ENCODE peak calls at places on chromosomes 4 and X, in seven cellular contexts. J is mammary epithelial cell, D is cardiac fibroblast, T is thoracic aorta, C is stomach, F is GM12865, W is choroid plexus epithelial cell. O is an unnamed sample.

GRCh38 chr4:121594796-121595526 is 101.8 kb downstream of the ANXA5 start:
- DNase-seq in C (no peak), F (no peak), D (peak; percentile 80), J (peak; percentile 35), T (no peak), W (peak; percentile 13), O (peak; percentile 3)

GRCh38 chrX:142036111-142036510 is 132.4 kb downstream of the MAGEC1 start:
- DNase-seq in T (no peak), F (no peak), J (no peak), D (peak; percentile 1), W (peak; percentile 45), C (no peak), O (no peak)

GRCh38 chrX:130877892-130878321 is 25.1 kb downstream of the ENOX2 start:
- DNase-seq in J (no peak), D (peak; percentile 22), C (no peak), F (no peak), T (no peak), W (no peak), O (no peak)

GRCh38 chr4:99564921-99565320 is 1.1 kb upstream of the TRMT10A start:
- DNase-seq in F (no peak), W (no peak), J (no peak), T (no peak), C (no peak), D (no peak), O (no peak)

GRCh38 chr4:90852232-90852631 is 725.0 kb downstream of the CCSER1 start:
- DNase-seq in F (no peak), W (no peak), C (no peak), T (no peak), J (no peak), D (no peak), O (no peak)

GRCh38 chrX:34655496-34656258 is 1.4 kb downstream of the TMEM47 start:
- DNase-seq in C (no peak), J (peak; percentile 15), D (no peak), W (peak; percentile 58), F (no peak), T (no peak), O (no peak)

GRCh38 chrX:56975611-56976010 is 19.7 kb downstream of the SPIN3 start:
- DNase-seq in J (no peak), T (no peak), C (no peak), W (no peak), F (no peak), D (peak; percentile 36), O (no peak)

GRCh38 chrX:142184756-142185602 is 20.1 kb downstream of the MAGEC2 start:
- DNase-seq in T (no peak), J (no peak), W (no peak), C (no peak), F (no peak), D (no peak), O (no peak)

GRCh38 chr4:3307891-3308575 is 15.2 kb downstream of the RGS12 start:
- DNase-seq in T (no peak), J (no peak), C (no peak), W (no peak), F (no peak), D (no peak), O (no peak)

GRCh38 chrX:153646620-153647373 is at the start of gene DUSP9:
- DNase-seq in D (peak; percentile 29), J (no peak), T (no peak), C (peak; percentile 36), F (no peak), W (peak; percentile 27), O (no peak)

GRCh38 chr4:173264245-173264959 is 69.8 kb downstream of the HMGB2 start:
- DNase-seq in F (peak; percentile 66), D (peak; percentile 77), T (no peak), W (peak; percentile 69), C (peak; percentile 34), J (no peak), O (no peak)

GRCh38 chrX:3678287-3678686 is 35.2 kb downstream of the PRKX start:
- DNase-seq in W (peak; percentile 29), T (no peak), J (no peak), D (peak; percentile 11), C (no peak), F (no peak), O (no peak)

GRCh38 chr4:90074322-90074886 is 52.8 kb upstream of the CCSER1 start:
- DNase-seq in J (no peak), D (no peak), T (no peak), W (no peak), C (no peak), F (no peak), O (no peak)

GRCh38 chr4:110361921-110362320 is 114.0 kb upstream of the ENPEP start:
- DNase-seq in C (no peak), D (peak; percentile 11), J (peak; percentile 91), F (peak; percentile 22), T (no peak), W (peak; percentile 98), O (no peak)

GRCh38 chr4:106707776-106708603 is 328.1 kb downstream of the DKK2 start:
- DNase-seq in W (peak; percentile 68), F (no peak), C (no peak), J (peak; percentile 42), D (no peak), T (no peak), O (no peak)

GRCh38 chr4:38831653-38832052 is 25.0 kb downstream of the TLR6 start:
- DNase-seq in W (peak; percentile 26), T (no peak), C (no peak), D (no peak), J (no peak), F (no peak), O (no peak)

GRCh38 chr4:83440899-83441298 is 14.7 kb downstream of the HELQ start:
- DNase-seq in J (no peak), T (no peak), D (no peak), W (no peak), F (no peak), C (no peak), O (no peak)

GRCh38 chr4:15153662-15154061 is 151.4 kb downstream of the CPEB2 start:
- DNase-seq in W (peak; percentile 48), F (no peak), C (no peak), D (peak; percentile 61), J (no peak), T (no peak), O (no peak)

GRCh38 chr4:15147709-15148651 is 145.7 kb downstream of the CPEB2 start:
- DNase-seq in F (no peak), W (no peak), D (peak; percentile 33), T (no peak), C (no peak), J (no peak), O (no peak)

GRCh38 chr4:15150636-15151432 is 148.6 kb downstream of the CPEB2 start:
- DNase-seq in W (no peak), J (no peak), D (no peak), T (no peak), F (no peak), C (no peak), O (no peak)

GRCh38 chr4:15149234-15149841 is 147.1 kb downstream of the CPEB2 start:
- DNase-seq in D (no peak), T (no peak), C (no peak), J (no peak), F (peak; percentile 78), W (peak; percentile 53), O (no peak)

GRCh38 chr4:15149842-15150592 is 147.7 kb downstream of the CPEB2 start:
- DNase-seq in F (peak; percentile 89), W (peak; percentile 83), C (peak; percentile 60), D (peak; percentile 81), T (peak; percentile 39), J (peak; percentile 49), O (peak; percentile 41)
- TF ChIP-seq CTCF in F (no peak), W (peak; percentile 44), C (no peak), D (peak; percentile 35), T (peak; percentile 38), J (no peak), O (peak; percentile 22)

GRCh38 chr4:145935253-145936141 is 3.1 kb downstream of the ZNF827 start:
- DNase-seq in D (peak; percentile 51), J (no peak), F (peak; percentile 90), C (peak; percentile 31), T (no peak), W (no peak), O (no peak)

GRCh38 chr4:145937021-145937861 is 1.4 kb downstream of the ZNF827 start:
- DNase-seq in D (peak; percentile 69), C (peak; percentile 62), F (peak; percentile 72), T (no peak), W (peak; percentile 80), J (peak; percentile 42), O (no peak)

GRCh38 chr4:145936142-145937020 is 2.2 kb downstream of the ZNF827 start:
- DNase-seq in C (peak; percentile 63), F (peak; percentile 92), D (peak; percentile 80), T (no peak), W (peak; percentile 78), J (peak; percentile 67), O (no peak)

GRCh38 chr4:145933134-145933533 is 5.5 kb downstream of the ZNF827 start:
- DNase-seq in F (no peak), D (no peak), W (no peak), T (no peak), C (no peak), J (peak; percentile 9), O (no peak)

DNA sequence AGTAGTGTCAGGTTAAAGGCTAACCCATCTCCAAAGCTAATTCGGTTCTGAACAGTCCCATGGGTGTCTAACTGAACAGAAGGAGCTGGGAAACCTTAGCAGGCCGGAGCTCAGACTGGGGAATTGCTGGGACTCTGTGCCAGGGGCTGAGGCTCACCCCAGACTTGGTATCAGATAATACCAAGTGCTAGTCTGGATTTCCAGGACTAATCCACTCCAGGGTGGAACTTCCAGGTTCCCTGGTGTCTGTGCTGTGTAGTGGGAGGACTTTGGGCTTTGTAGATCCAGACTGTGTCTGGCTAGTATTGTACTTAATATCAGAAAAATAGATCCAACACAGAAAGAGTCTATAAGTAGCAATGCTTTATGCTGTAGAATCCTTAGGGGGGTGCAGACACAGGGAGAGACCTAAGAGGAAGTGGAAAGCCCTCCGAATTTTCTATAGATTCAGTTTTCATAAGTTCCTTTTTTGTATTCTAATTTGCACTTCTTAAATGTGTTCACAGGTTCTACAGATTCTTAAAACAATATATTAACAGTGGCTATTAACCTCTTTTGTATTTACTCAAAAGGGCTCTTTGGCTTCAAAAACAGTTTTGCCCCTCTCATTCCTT is 4.1 kb downstream of the ZNF827 start:
- DNase-seq in C (no peak), T (no peak), D (no peak), J (no peak), W (no peak), F (peak; percentile 17), O (no peak)
- H3K4me3 ChIP-seq in C (no peak overlapping the region), T (no peak overlapping the region), D (no peak overlapping the region), J (no peak overlapping the region), W (no peak overlapping the region), F (peak overlapping the region; percentile 62), O (no peak overlapping the region)

DNA sequence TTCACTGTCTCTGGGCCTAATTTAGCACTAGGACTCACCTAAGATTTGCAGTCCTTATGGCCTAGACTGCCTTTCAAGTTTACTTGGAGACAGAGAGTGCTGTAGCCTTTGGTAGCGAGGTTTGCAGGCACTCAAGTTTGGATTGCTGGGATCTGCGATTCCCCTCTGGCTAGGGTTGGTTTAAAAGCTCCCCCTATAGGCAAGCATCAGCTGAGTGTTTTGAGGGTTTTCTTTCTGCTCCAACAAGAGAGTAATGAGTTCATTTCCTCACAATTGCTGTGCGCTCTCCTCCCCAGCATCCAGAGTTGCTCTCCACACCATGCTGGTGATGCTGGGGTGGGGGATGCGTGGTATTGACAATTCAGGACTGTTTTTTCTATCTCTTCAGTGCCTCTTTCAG is 206.9 kb downstream of the GLUD2 start:
- DNase-seq in D (peak; percentile 4), F (peak; percentile 2), W (peak; percentile 2), J (no peak), C (no peak), T (no peak), O (no peak)
- TF ChIP-seq CTCF in D (peak; percentile 4), F (no peak), W (peak; percentile 30), J (no peak), C (no peak), T (no peak), O (no peak)

GRCh38 chr4:81330018-81330417 is 115.0 kb upstream of the PRKG2 start:
- DNase-seq in D (no peak), F (no peak), W (no peak), T (no peak), J (no peak), C (no peak), O (no peak)

GRCh38 chr4:81326581-81326980 is 111.6 kb upstream of the PRKG2 start:
- DNase-seq in J (no peak), D (peak; percentile 48), F (no peak), C (no peak), W (no peak), T (no peak), O (no peak)
- H3K4me3 ChIP-seq in J (no peak overlapping the region), D (no peak overlapping the region), F (no peak overlapping the region), C (no peak overlapping the region), W (no peak overlapping the region), T (no peak overlapping the region), O (no peak overlapping the region)